ENCODE peak calls at places on chromosomes 3 and 15, in ten cellular contexts. One of them, this sample, is unnamed.

GRCh38 chr15:28981921-28982320 is 96.1 kb downstream of the APBA2 start:
- DNase-seq in amygdala: no peak
- DNase-seq in nucleus accumbens: no peak
- DNase-seq in iPS DF 6.9: no peak
- DNase-seq in PC-3: no peak
- DNase-seq in stimulated activated CD8-positive, alpha-beta memory T cell treated with anti-CD3 and anti-CD28 coated beads, Interleukin-15, amount 100 ng/mL, for 4 hours: no peak
- DNase-seq in activated T-helper 1 cell treated with anti-CD3 and anti-CD28 coated beads, Interleukin-2, amount 50 U/mL, for 16 hours: no peak
- DNase-seq in activated CD4-positive, alpha-beta memory T cell treated with anti-CD3 and anti-CD28 coated beads, Interleukin-2, amount 10 ng/mL, durations not matched to agents 7 days and 5 days: no peak
- DNase-seq in COLO829: no peak
- DNase-seq in CD8-positive, alpha-beta memory T cell: no peak
- DNase-seq in this sample: no peak

GRCh38 chr15:68218331-68218730 is 11.2 kb downstream of the CLN6 start:
- DNase-seq in iPS DF 6.9: no peak
- DNase-seq in CD8-positive, alpha-beta memory T cell: no peak
- DNase-seq in amygdala: no peak
- DNase-seq in COLO829: no peak
- DNase-seq in stimulated activated CD8-positive, alpha-beta memory T cell treated with anti-CD3 and anti-CD28 coated beads, Interleukin-15, amount 100 ng/mL, for 4 hours: no peak
- DNase-seq in activated T-helper 1 cell treated with anti-CD3 and anti-CD28 coated beads, Interleukin-2, amount 50 U/mL, for 16 hours: no peak
- DNase-seq in activated CD4-positive, alpha-beta memory T cell treated with anti-CD3 and anti-CD28 coated beads, Interleukin-2, amount 10 ng/mL, durations not matched to agents 7 days and 5 days: no peak
- DNase-seq in nucleus accumbens: no peak
- DNase-seq in PC-3: no peak
- DNase-seq in this sample: no peak

GRCh38 chr3:110679235-110679634 is 392.4 kb upstream of the NECTIN3 start:
- DNase-seq in iPS DF 6.9: no peak
- DNase-seq in activated CD4-positive, alpha-beta memory T cell treated with anti-CD3 and anti-CD28 coated beads, Interleukin-2, amount 10 ng/mL, durations not matched to agents 7 days and 5 days: no peak
- DNase-seq in CD8-positive, alpha-beta memory T cell: no peak
- DNase-seq in amygdala: no peak
- DNase-seq in nucleus accumbens: no peak
- DNase-seq in activated T-helper 1 cell treated with anti-CD3 and anti-CD28 coated beads, Interleukin-2, amount 50 U/mL, for 16 hours: no peak
- DNase-seq in COLO829: no peak
- DNase-seq in PC-3: no peak
- DNase-seq in stimulated activated CD8-positive, alpha-beta memory T cell treated with anti-CD3 and anti-CD28 coated beads, Interleukin-15, amount 100 ng/mL, for 4 hours: no peak
- DNase-seq in this sample: no peak

GRCh38 chr3:15496341-15496664 is 25.2 kb downstream of the COLQ start:
- DNase-seq in CD8-positive, alpha-beta memory T cell: no peak
- DNase-seq in amygdala: no peak
- DNase-seq in activated T-helper 1 cell treated with anti-CD3 and anti-CD28 coated beads, Interleukin-2, amount 50 U/mL, for 16 hours: no peak
- DNase-seq in nucleus accumbens: no peak
- DNase-seq in PC-3: no peak
- DNase-seq in COLO829: no peak
- DNase-seq in activated CD4-positive, alpha-beta memory T cell treated with anti-CD3 and anti-CD28 coated beads, Interleukin-2, amount 10 ng/mL, durations not matched to agents 7 days and 5 days: no peak
- DNase-seq in iPS DF 6.9: no peak
- DNase-seq in stimulated activated CD8-positive, alpha-beta memory T cell treated with anti-CD3 and anti-CD28 coated beads, Interleukin-15, amount 100 ng/mL, for 4 hours: no peak
- DNase-seq in this sample: no peak

GRCh38 chr3:136949708-136950107 is 8.1 kb upstream of the IL20RB start:
- DNase-seq in activated T-helper 1 cell treated with anti-CD3 and anti-CD28 coated beads, Interleukin-2, amount 50 U/mL, for 16 hours: no peak
- DNase-seq in amygdala: no peak
- DNase-seq in nucleus accumbens: no peak
- DNase-seq in stimulated activated CD8-positive, alpha-beta memory T cell treated with anti-CD3 and anti-CD28 coated beads, Interleukin-15, amount 100 ng/mL, for 4 hours: no peak
- DNase-seq in CD8-positive, alpha-beta memory T cell: no peak
- DNase-seq in PC-3: no peak
- DNase-seq in COLO829: no peak
- DNase-seq in activated CD4-positive, alpha-beta memory T cell treated with anti-CD3 and anti-CD28 coated beads, Interleukin-2, amount 10 ng/mL, durations not matched to agents 7 days and 5 days: no peak
- DNase-seq in iPS DF 6.9: no peak
- DNase-seq in this sample: no peak

GRCh38 chr15:23546158-23546557 is 19.3 kb upstream of the MKRN3 start:
- DNase-seq in amygdala: no peak
- DNase-seq in nucleus accumbens: no peak
- DNase-seq in activated T-helper 1 cell treated with anti-CD3 and anti-CD28 coated beads, Interleukin-2, amount 50 U/mL, for 16 hours: no peak
- DNase-seq in CD8-positive, alpha-beta memory T cell: no peak
- DNase-seq in activated CD4-positive, alpha-beta memory T cell treated with anti-CD3 and anti-CD28 coated beads, Interleukin-2, amount 10 ng/mL, durations not matched to agents 7 days and 5 days: no peak
- DNase-seq in COLO829: no peak
- DNase-seq in stimulated activated CD8-positive, alpha-beta memory T cell treated with anti-CD3 and anti-CD28 coated beads, Interleukin-15, amount 100 ng/mL, for 4 hours: no peak
- DNase-seq in iPS DF 6.9: no peak
- DNase-seq in PC-3: no peak
- DNase-seq in this sample: no peak

GRCh38 chr3:64595253-64595694 is 92.5 kb downstream of the ADAMTS9 start:
- DNase-seq in amygdala: no peak
- DNase-seq in PC-3: peak
- DNase-seq in stimulated activated CD8-positive, alpha-beta memory T cell treated with anti-CD3 and anti-CD28 coated beads, Interleukin-15, amount 100 ng/mL, for 4 hours: no peak
- DNase-seq in activated CD4-positive, alpha-beta memory T cell treated with anti-CD3 and anti-CD28 coated beads, Interleukin-2, amount 10 ng/mL, durations not matched to agents 7 days and 5 days: no peak
- DNase-seq in CD8-positive, alpha-beta memory T cell: no peak
- DNase-seq in activated T-helper 1 cell treated with anti-CD3 and anti-CD28 coated beads, Interleukin-2, amount 50 U/mL, for 16 hours: no peak
- DNase-seq in COLO829: peak
- DNase-seq in iPS DF 6.9: no peak
- DNase-seq in nucleus accumbens: no peak
- DNase-seq in this sample: no peak

GRCh38 chr15:69992326-69992725 is 105.4 kb downstream of the TLE3 start:
- DNase-seq in stimulated activated CD8-positive, alpha-beta memory T cell treated with anti-CD3 and anti-CD28 coated beads, Interleukin-15, amount 100 ng/mL, for 4 hours: no peak
- DNase-seq in amygdala: no peak
- DNase-seq in iPS DF 6.9: no peak
- DNase-seq in activated T-helper 1 cell treated with anti-CD3 and anti-CD28 coated beads, Interleukin-2, amount 50 U/mL, for 16 hours: no peak
- DNase-seq in COLO829: no peak
- DNase-seq in CD8-positive, alpha-beta memory T cell: no peak
- DNase-seq in PC-3: no peak
- DNase-seq in nucleus accumbens: no peak
- DNase-seq in activated CD4-positive, alpha-beta memory T cell treated with anti-CD3 and anti-CD28 coated beads, Interleukin-2, amount 10 ng/mL, durations not matched to agents 7 days and 5 days: no peak
- DNase-seq in this sample: no peak

GRCh38 chr3:23696842-23697241 is 108.9 kb upstream of the UBE2E1 start:
- DNase-seq in activated T-helper 1 cell treated with anti-CD3 and anti-CD28 coated beads, Interleukin-2, amount 50 U/mL, for 16 hours: no peak
- DNase-seq in stimulated activated CD8-positive, alpha-beta memory T cell treated with anti-CD3 and anti-CD28 coated beads, Interleukin-15, amount 100 ng/mL, for 4 hours: no peak
- DNase-seq in nucleus accumbens: no peak
- DNase-seq in amygdala: no peak
- DNase-seq in COLO829: no peak
- DNase-seq in activated CD4-positive, alpha-beta memory T cell treated with anti-CD3 and anti-CD28 coated beads, Interleukin-2, amount 10 ng/mL, durations not matched to agents 7 days and 5 days: no peak
- DNase-seq in iPS DF 6.9: no peak
- DNase-seq in CD8-positive, alpha-beta memory T cell: no peak
- DNase-seq in PC-3: no peak
- DNase-seq in this sample: no peak

GRCh38 chr3:40690696-40691597 is 166.2 kb downstream of the ZNF621 start:
- DNase-seq in iPS DF 6.9: no peak
- DNase-seq in amygdala: no peak
- DNase-seq in activated CD4-positive, alpha-beta memory T cell treated with anti-CD3 and anti-CD28 coated beads, Interleukin-2, amount 10 ng/mL, durations not matched to agents 7 days and 5 days: no peak
- DNase-seq in COLO829: peak
- DNase-seq in nucleus accumbens: peak
- DNase-seq in CD8-positive, alpha-beta memory T cell: no peak
- DNase-seq in PC-3: no peak
- DNase-seq in stimulated activated CD8-positive, alpha-beta memory T cell treated with anti-CD3 and anti-CD28 coated beads, Interleukin-15, amount 100 ng/mL, for 4 hours: no peak
- DNase-seq in activated T-helper 1 cell treated with anti-CD3 and anti-CD28 coated beads, Interleukin-2, amount 50 U/mL, for 16 hours: no peak
- DNase-seq in this sample: no peak

GRCh38 chr15:70748281-70748747 is 15.0 kb downstream of the UACA start:
- DNase-seq in iPS DF 6.9: no peak
- DNase-seq in amygdala: peak
- DNase-seq in nucleus accumbens: no peak
- DNase-seq in activated CD4-positive, alpha-beta memory T cell treated with anti-CD3 and anti-CD28 coated beads, Interleukin-2, amount 10 ng/mL, durations not matched to agents 7 days and 5 days: no peak
- DNase-seq in stimulated activated CD8-positive, alpha-beta memory T cell treated with anti-CD3 and anti-CD28 coated beads, Interleukin-15, amount 100 ng/mL, for 4 hours: no peak
- DNase-seq in activated T-helper 1 cell treated with anti-CD3 and anti-CD28 coated beads, Interleukin-2, amount 50 U/mL, for 16 hours: no peak
- DNase-seq in PC-3: peak
- DNase-seq in CD8-positive, alpha-beta memory T cell: no peak
- DNase-seq in COLO829: no peak
- DNase-seq in this sample: no peak

GRCh38 chr15:26475554-26475953 is 297.3 kb downstream of the GABRB3 start:
- DNase-seq in nucleus accumbens: no peak
- DNase-seq in stimulated activated CD8-positive, alpha-beta memory T cell treated with anti-CD3 and anti-CD28 coated beads, Interleukin-15, amount 100 ng/mL, for 4 hours: no peak
- DNase-seq in activated T-helper 1 cell treated with anti-CD3 and anti-CD28 coated beads, Interleukin-2, amount 50 U/mL, for 16 hours: no peak
- DNase-seq in iPS DF 6.9: no peak
- DNase-seq in CD8-positive, alpha-beta memory T cell: no peak
- DNase-seq in amygdala: no peak
- DNase-seq in COLO829: no peak
- DNase-seq in activated CD4-positive, alpha-beta memory T cell treated with anti-CD3 and anti-CD28 coated beads, Interleukin-2, amount 10 ng/mL, durations not matched to agents 7 days and 5 days: no peak
- DNase-seq in PC-3: no peak
- DNase-seq in this sample: no peak

This sample was measured in endothelial cell.